ENCODE peak calls at places on chromosomes 1 and 21, in eight cellular contexts. U is upper lobe of left lung, D is tibial nerve, X is ovary, G is A549, C is stomach, P is IMR-90, T is uterus. E is an unnamed sample.

GRCh38 chr1:56469640-56470371 is 109.6 kb downstream of the PLPP3 start:
- DNase-seq in P (peak), X (no peak), C (no peak), D (no peak), U (peak), T (no peak), G (no peak), E (peak)

GRCh38 chr1:77238463-77238862 is 19.2 kb upstream of the PIGK start:
- DNase-seq in G (no peak), D (no peak), T (no peak), U (no peak), X (no peak), C (no peak), P (no peak), E (no peak)

GRCh38 chr1:6822530-6823359 is 37.5 kb downstream of the CAMTA1 start:
- DNase-seq in T (no peak), U (peak), X (no peak), D (no peak), P (no peak), G (no peak), C (peak), E (no peak)

GRCh38 chr1:220905650-220906560 is 26.7 kb downstream of the HLX start:
- DNase-seq in G (peak), C (no peak), T (no peak), D (no peak), U (no peak), X (no peak), P (no peak), E (no peak)

GRCh38 chr1:121483961-121484424 is 299.2 kb downstream of the SRGAP2C start:
- DNase-seq in G (peak), D (no peak), C (no peak), P (peak), X (no peak), T (no peak), U (no peak), E (no peak)

GRCh38 chr1:28812669-28813468 is 899 bp downstream of the OPRD1 start:
- DNase-seq in P (no peak), D (no peak), X (no peak), C (no peak), U (no peak), T (no peak), G (no peak), E (no peak)

GRCh38 chr1:214551052-214551435 is 358 bp downstream of the PTPN14 start:
- DNase-seq in D (peak), U (peak), P (no peak), X (no peak), G (no peak), T (no peak), C (peak), E (no peak)

GRCh38 chr1:182657026-182657425 is 27.4 kb downstream of the RGS8 start:
- DNase-seq in P (no peak), U (no peak), C (no peak), G (no peak), D (no peak), T (no peak), X (no peak), E (no peak)

GRCh38 chr1:65449214-65449823 is 28.9 kb downstream of the LEPR start:
- DNase-seq in G (no peak), T (no peak), C (no peak), X (no peak), U (no peak), P (no peak), D (no peak), E (no peak)

GRCh38 chr1:8423702-8424538 is 106.0 kb downstream of the SLC45A1 start:
- DNase-seq in D (peak), C (peak), G (peak), T (peak), X (peak), P (peak), U (peak), E (peak)

GRCh38 chr1:42913426-42914091 is 45.1 kb downstream of the SLC2A1 start:
- DNase-seq in C (peak), G (peak), D (peak), P (peak), T (peak), X (peak), U (peak), E (peak)

GRCh38 chr1:185864889-185865288 is 130.7 kb downstream of the HMCN1 start:
- DNase-seq in P (peak), D (no peak), G (no peak), T (no peak), X (no peak), C (no peak), U (no peak), E (no peak)

GRCh38 chr1:2650967-2651645 is 18.3 kb upstream of the MMEL1 start:
- DNase-seq in T (peak), U (no peak), X (peak), P (no peak), G (no peak), C (peak), D (no peak), E (no peak)

GRCh38 chr1:184160236-184160635 is 108.7 kb downstream of the TSEN15 start:
- DNase-seq in G (peak), T (no peak), X (no peak), U (no peak), C (no peak), P (peak), D (no peak), E (peak)

GRCh38 chr1:16172964-16173446 is 17.1 kb upstream of the EPHA2 start:
- DNase-seq in T (no peak), C (peak), G (peak), P (peak), U (no peak), D (no peak), X (no peak), E (peak)

GRCh38 chr1:243713470-243714186 is 136.4 kb downstream of the AKT3 start:
- DNase-seq in P (peak), C (no peak), U (no peak), X (peak), G (no peak), T (peak), D (no peak), E (peak)

GRCh38 chr21:38840456-38841129 is 34.9 kb downstream of the ETS2 start:
- DNase-seq in U (no peak), X (no peak), C (no peak), D (no peak), T (no peak), P (no peak), G (no peak), E (no peak)

GRCh38 chr21:36260030-36260787 is 59.8 kb upstream of the MORC3 start:
- DNase-seq in C (peak), T (peak), G (peak), U (no peak), D (peak), P (peak), X (peak), E (peak)

GRCh38 chr21:44298301-44298700 is 1.6 kb upstream of the PFKL start:
- DNase-seq in X (no peak), C (no peak), U (no peak), G (no peak), D (no peak), P (peak), T (no peak), E (no peak)

GRCh38 chr1:85582687-85583354 is 2.3 kb downstream of the CCN1 start:
- DNase-seq in U (peak), X (no peak), C (no peak), D (no peak), P (peak), G (peak), T (no peak), E (no peak)
- TF ChIP-seq POLR2A in U (no peak), X (no peak), C (no peak), D (no peak), P (no peak), G (no peak), T (no peak), E (no peak)

GRCh38 chr1:224096773-224097172 is 17.1 kb upstream of the FBXO28 start:
- DNase-seq in X (no peak), U (no peak), C (no peak), T (no peak), P (no peak), D (no peak), G (no peak), E (no peak)
- TF ChIP-seq POLR2A in X (no peak), U (no peak), C (no peak), T (no peak), P (no peak), D (no peak), G (no peak), E (no peak)

GRCh38 chr1:67683306-67683705 is 1.7 kb upstream of the GADD45A start:
- DNase-seq in G (peak), C (no peak), U (no peak), T (no peak), D (no peak), P (peak), X (no peak), E (no peak)

GRCh38 chr1:67684526-67685066 is 405 bp upstream of the GADD45A start:
- DNase-seq in C (no peak), D (no peak), X (no peak), P (no peak), U (no peak), G (no peak), T (no peak), E (no peak)

GRCh38 chr1:67682659-67683197 is 2.3 kb upstream of the GADD45A start:
- DNase-seq in G (peak), P (peak), X (no peak), C (no peak), T (no peak), D (no peak), U (no peak), E (no peak)

GRCh38 chr1:67685067-67685557 is at the start of gene GADD45A:
- DNase-seq in X (peak), T (peak), G (peak), U (peak), C (peak), P (peak), D (peak), E (peak)

GRCh38 chr1:67683736-67684525 is 1.1 kb upstream of the GADD45A start:
- DNase-seq in C (no peak), X (peak), U (no peak), T (no peak), G (no peak), P (peak), D (no peak), E (no peak)
- TF ChIP-seq POLR2A in C (no peak), X (no peak), U (no peak), T (no peak), G (no peak), P (no peak), D (no peak), E (no peak)

GRCh38 chr1:226001852-226002666 is 2.9 kb upstream of the SDE2 start:
- DNase-seq in X (peak), C (peak), T (peak), D (peak), G (peak), U (peak), P (no peak), E (peak)
- TF ChIP-seq POLR2A in X (no peak), C (no peak), T (no peak), D (no peak), G (no peak), U (no peak), P (no peak), E (peak)

GRCh38 chr1:160578694-160579191 is 553 bp downstream of the CD84 start:
- DNase-seq in G (no peak), D (no peak), P (no peak), U (no peak), C (no peak), X (no peak), T (no peak), E (no peak)

GRCh38 chr1:160578175-160578693 is 1.1 kb downstream of the CD84 start:
- DNase-seq in G (no peak), D (no peak), T (no peak), P (no peak), X (no peak), U (no peak), C (no peak), E (no peak)

GRCh38 chr1:160577661-160578060 is 1.6 kb downstream of the CD84 start:
- DNase-seq in T (no peak), G (no peak), D (no peak), P (no peak), U (no peak), C (no peak), X (no peak), E (no peak)

GRCh38 chr1:160580208-160580812 is 1.0 kb upstream of the CD84 start:
- DNase-seq in T (no peak), C (no peak), U (no peak), D (no peak), X (no peak), P (no peak), G (no peak), E (no peak)

GRCh38 chr1:160579216-160579701 is at the start of gene CD84:
- DNase-seq in T (no peak), X (no peak), G (no peak), C (no peak), U (no peak), D (no peak), P (no peak), E (no peak)
- TF ChIP-seq POLR2A in T (no peak), X (no peak), G (no peak), C (no peak), U (no peak), D (no peak), P (no peak), E (no peak)

GRCh38 chr21:29053011-29053553 is 20.4 kb downstream of the CCT8 start:
- DNase-seq in G (no peak), T (no peak), P (no peak), U (no peak), C (no peak), X (no peak), D (no peak), E (no peak)

GRCh38 chr21:29056538-29057050 is 16.9 kb downstream of the CCT8 start:
- DNase-seq in D (no peak), C (no peak), T (no peak), G (no peak), P (no peak), X (no peak), U (no peak), E (no peak)

GRCh38 chr21:29056005-29056404 is 17.4 kb downstream of the CCT8 start:
- DNase-seq in T (no peak), C (no peak), P (peak), G (peak), X (no peak), D (no peak), U (no peak), E (no peak)

GRCh38 chr21:29053656-29054055 is 19.8 kb downstream of the CCT8 start:
- DNase-seq in D (no peak), T (no peak), U (no peak), G (no peak), P (peak), X (no peak), C (no peak), E (no peak)

DNA sequence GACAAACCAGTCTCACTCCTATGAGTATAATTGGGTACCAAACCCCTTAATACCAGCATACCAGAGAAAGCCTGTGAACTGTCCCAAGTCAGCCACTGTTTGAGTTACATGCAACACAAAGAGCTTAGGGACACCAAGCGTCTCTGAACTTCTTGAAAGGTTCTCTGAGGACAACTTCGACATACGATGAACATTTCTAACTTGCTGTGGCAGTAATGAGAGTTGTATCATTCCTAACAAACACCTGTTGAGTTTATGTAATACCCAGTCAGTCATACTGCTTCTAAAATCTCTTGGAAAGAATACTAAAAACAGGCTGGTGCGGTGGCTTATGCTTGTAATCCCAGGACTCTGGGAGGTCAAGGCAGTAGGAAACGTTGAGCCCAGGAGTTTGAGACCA is 18.4 kb downstream of the CCT8 start:
- DNase-seq in C (no peak), D (no peak), G (no peak), U (no peak), T (no peak), X (no peak), P (no peak), E (no peak)
- TF ChIP-seq POLR2A in C (no peak), D (no peak), G (no peak), U (no peak), T (no peak), X (no peak), P (no peak), E (no peak)

GRCh38 chr1:107926436-107927080 is 38.4 kb downstream of the VAV3 start:
- DNase-seq in D (no peak), U (no peak), T (no peak), C (no peak), X (no peak), G (no peak), P (no peak), E (no peak)

GRCh38 chr1:107934573-107934972 is 30.4 kb downstream of the VAV3 start:
- DNase-seq in T (no peak), C (no peak), X (no peak), U (no peak), D (no peak), P (no peak), G (no peak), E (no peak)

GRCh38 chr1:107933736-107934135 is 31.2 kb downstream of the VAV3 start:
- DNase-seq in G (no peak), P (no peak), X (no peak), D (no peak), C (no peak), U (no peak), T (no peak), E (no peak)

GRCh38 chr1:107927815-107928214 is 37.2 kb downstream of the VAV3 start:
- DNase-seq in X (no peak), G (no peak), D (no peak), U (no peak), C (no peak), T (no peak), P (no peak), E (no peak)

GRCh38 chr1:107930292-107930691 is 34.7 kb downstream of the VAV3 start:
- DNase-seq in X (no peak), P (no peak), T (no peak), C (no peak), D (no peak), U (no peak), G (no peak), E (no peak)
- TF ChIP-seq POLR2A in X (no peak), P (no peak), T (no peak), C (no peak), D (no peak), U (no peak), G (no peak), E (no peak)

GRCh38 chr1:33473900-33474299 is 1.5 kb downstream of the ZSCAN20 start:
- DNase-seq in C (no peak), P (no peak), T (no peak), X (no peak), D (no peak), G (no peak), U (no peak), E (peak)

GRCh38 chr1:33471416-33471815 is 1.0 kb upstream of the ZSCAN20 start:
- DNase-seq in X (no peak), C (no peak), T (no peak), U (no peak), D (no peak), G (no peak), P (no peak), E (no peak)

GRCh38 chr1:33470495-33471012 is 1.9 kb upstream of the ZSCAN20 start:
- DNase-seq in P (peak), T (peak), G (peak), D (peak), X (peak), U (peak), C (peak), E (peak)

GRCh38 chr1:33468972-33469371 is 3.5 kb upstream of the ZSCAN20 start:
- DNase-seq in X (no peak), D (no peak), U (no peak), T (no peak), G (no peak), C (no peak), P (no peak), E (no peak)

DNA sequence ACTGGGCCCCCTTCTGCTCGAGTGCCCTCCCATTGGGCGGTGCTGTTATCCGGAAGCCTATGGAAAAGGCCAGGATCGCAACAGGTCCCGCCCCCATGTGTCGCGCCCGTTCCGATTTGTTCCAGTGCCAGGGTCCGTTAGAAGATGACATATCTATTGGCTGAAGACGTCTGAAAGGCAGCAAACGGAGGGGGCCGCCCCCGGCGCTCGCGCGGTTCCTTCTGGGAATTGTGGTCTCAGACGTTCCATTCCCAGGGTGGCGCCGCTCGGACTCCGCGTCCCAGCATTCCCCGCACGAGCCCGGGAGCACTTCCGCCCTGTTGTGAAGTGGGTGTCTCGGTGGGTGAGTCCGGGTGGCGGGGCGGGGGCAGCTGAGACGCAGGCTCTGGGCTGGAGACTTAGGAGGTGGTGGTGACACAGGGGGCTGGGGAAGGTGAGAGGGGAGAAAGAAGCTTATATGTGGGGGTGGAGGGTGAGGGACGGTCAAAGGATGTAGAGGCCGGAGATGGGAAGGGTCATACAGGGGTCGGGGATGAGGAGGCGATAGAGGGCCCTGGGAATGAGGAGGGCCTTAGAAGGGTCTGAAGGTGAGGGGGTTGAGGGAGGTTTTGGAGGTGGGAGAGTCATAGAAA is at the start of gene ZSCAN20:
- DNase-seq in G (peak), C (peak), P (peak), U (peak), X (peak), D (peak), T (peak), E (peak)
- TF ChIP-seq POLR2A in G (peak), C (no peak), P (peak), U (no peak), X (no peak), D (no peak), T (no peak), E (peak)

DNA sequence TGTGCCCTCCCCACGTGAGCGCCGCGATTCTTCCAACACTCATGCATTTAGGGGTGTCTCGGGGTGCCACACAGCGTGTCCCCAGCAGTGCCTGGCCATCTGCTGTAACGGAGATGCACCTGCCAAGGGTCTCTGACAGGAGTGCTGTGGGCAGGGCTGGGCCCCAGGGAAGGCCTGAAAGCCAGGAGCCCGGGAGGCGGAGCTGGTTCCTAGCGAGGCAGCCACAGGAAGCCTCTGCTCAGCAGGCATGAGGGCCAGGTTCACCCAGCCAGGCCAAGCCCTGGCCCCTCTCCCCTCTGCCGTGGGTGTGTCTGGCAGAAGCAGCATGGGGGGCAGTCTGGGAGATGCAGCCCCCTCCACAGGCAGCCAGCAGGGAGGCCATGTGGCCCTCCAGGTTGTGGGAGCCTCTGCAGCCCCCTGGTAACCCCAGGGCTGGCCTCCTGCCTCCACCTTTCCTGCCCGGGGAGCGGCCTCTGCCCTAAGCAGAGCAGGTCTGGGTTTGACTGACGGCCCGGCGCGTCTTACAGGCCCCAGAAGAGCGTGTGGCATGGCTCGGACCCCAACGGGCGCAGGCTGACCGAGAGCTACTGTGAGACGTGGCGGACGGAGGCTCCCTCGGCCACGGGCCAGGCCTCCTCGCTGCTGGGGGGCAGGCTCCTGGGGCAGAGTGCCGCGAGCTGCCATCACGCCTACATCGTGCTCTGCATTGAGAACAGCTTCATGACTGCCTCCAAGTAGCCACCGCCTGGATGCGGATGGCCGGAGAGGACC is 30.4 kb downstream of the SLC19A1 start:
- DNase-seq in D (no peak), P (no peak), X (peak), G (no peak), T (no peak), C (peak), U (no peak), E (no peak)
- TF ChIP-seq POLR2A in D (no peak), P (no peak), X (no peak), G (no peak), T (no peak), C (no peak), U (no peak), E (no peak)